ENCODE peak calls at places on chromosomes 1 and 21, in five cellular contexts. Q is mammary epithelial cell, R is A673, E is endodermal cell, C is heart left ventricle. X is an unnamed sample.

GRCh38 chr21:38494688-38495087 is 3.6 kb downstream of the ERG start:
- DNase-seq in Q (no peak), R (no peak), E (no peak), C (no peak), X (peak; percentile 80)

GRCh38 chr1:205523891-205524793 is 19.7 kb downstream of the CDK18 start:
- DNase-seq in Q (peak; percentile 52), R (peak; percentile 84), E (peak; percentile 95), C (peak; percentile 76), X (peak; percentile 82)

GRCh38 chr1:20216574-20216973 is 30.3 kb upstream of the PLA2G2C start:
- DNase-seq in Q (peak; percentile 44), R (peak; percentile 30), E (peak; percentile 66), C (no peak), X (no peak)

GRCh38 chr1:55955237-55955636 is 624.1 kb downstream of the PLPP3 start:
- DNase-seq in Q (peak; percentile 47), R (no peak), E (no peak), C (no peak), X (no peak)

GRCh38 chr1:226002667-226003501 is 3.7 kb upstream of the SDE2 start:
- DNase-seq in Q (peak; percentile 39), R (peak; percentile 89), E (peak; percentile 97), C (peak; percentile 73), X (no peak)

GRCh38 chr1:54887665-54888071 is 673 bp upstream of the DHCR24 start:
- DNase-seq in Q (peak; percentile 28), R (peak; percentile 13), E (no peak), C (no peak), X (no peak)

GRCh38 chr1:38625939-38626338 is 233.6 kb downstream of the RRAGC start:
- DNase-seq in Q (no peak), R (no peak), E (no peak), C (no peak), X (no peak)

GRCh38 chr1:20551945-20552727 is at the start of gene FAM43B:
- DNase-seq in Q (no peak), R (peak; percentile 55), E (peak; percentile 89), C (peak; percentile 84), X (peak; percentile 82)

GRCh38 chr1:45304311-45305081 is 22.2 kb upstream of the HPDL start:
- DNase-seq in Q (no peak), R (no peak), E (no peak), C (no peak), X (peak; percentile 77)

GRCh38 chr1:247077768-247078314 is 770 bp downstream of the ZNF670 start:
- DNase-seq in Q (no peak), R (peak; percentile 38), E (no peak), C (no peak), X (no peak)

GRCh38 chr1:6384962-6385672 is 8.4 kb downstream of the ACOT7 start:
- DNase-seq in Q (peak; percentile 37), R (no peak), E (no peak), C (no peak), X (peak; percentile 78)

GRCh38 chr21:25341981-25342380 is 265.3 kb downstream of the MRPL39 start:
- DNase-seq in Q (no peak), R (no peak), E (no peak), C (no peak), X (no peak)
- H3K4me3 ChIP-seq in Q (no peak overlapping the region), R (no peak overlapping the region), E (no peak overlapping the region), C (no peak overlapping the region), X (no peak overlapping the region)

GRCh38 chr1:94720091-94720793 is 99.9 kb upstream of the SLC44A3 start:
- DNase-seq in Q (no peak), R (no peak), E (no peak), C (no peak), X (peak; percentile 63)
- H3K4me1 ChIP-seq in Q (peaks cover 4% of the 10 kb centered on the region), R (no peaks in the 10 kb centered on the region), E (no peaks in the 10 kb centered on the region), C (no peaks in the 10 kb centered on the region), X (no peaks in the 10 kb centered on the region)

DNA sequence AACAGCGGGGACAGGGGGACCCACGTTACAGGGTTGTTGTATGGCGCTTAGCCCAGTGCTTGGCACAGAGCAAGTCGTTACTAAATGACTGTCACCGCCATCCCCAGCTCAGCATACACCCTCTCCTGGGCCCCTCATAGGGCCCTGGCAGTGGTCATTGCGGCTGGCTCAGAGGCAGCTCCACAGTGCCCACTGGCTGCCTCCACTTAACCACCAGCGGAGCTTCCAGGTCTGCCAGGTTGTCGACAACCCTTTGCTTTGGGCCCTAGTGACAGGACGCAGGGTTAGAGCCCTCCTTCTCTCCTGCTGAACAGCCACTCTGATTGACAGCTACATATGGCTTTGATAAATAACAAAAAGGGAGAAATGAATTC is 4.7 kb downstream of the EFHD2 start:
- DNase-seq in Q (no peak), R (no peak), E (no peak), C (no peak), X (no peak)
- H3K9me3 ChIP-seq in Q (no peaks in the 10 kb centered on the region), R (no peaks in the 10 kb centered on the region), E (no peaks in the 10 kb centered on the region), C (no peaks in the 10 kb centered on the region), X (no peaks in the 10 kb centered on the region)

GRCh38 chr1:26831059-26831458 is 4.6 kb downstream of the ZDHHC18 start:
- DNase-seq in Q (no peak), R (no peak), E (no peak), C (no peak), X (no peak)

GRCh38 chr1:26828352-26829093 is 2.0 kb downstream of the ZDHHC18 start:
- DNase-seq in Q (no peak), R (no peak), E (no peak), C (no peak), X (peak; percentile 74)

GRCh38 chr1:26827663-26828062 is 1.2 kb downstream of the ZDHHC18 start:
- DNase-seq in Q (no peak), R (no peak), E (peak; percentile 71), C (no peak), X (no peak)

GRCh38 chr1:26827205-26827604 is 717 bp downstream of the ZDHHC18 start:
- DNase-seq in Q (no peak), R (no peak), E (no peak), C (no peak), X (no peak)

GRCh38 chr1:26829214-26829911 is 2.9 kb downstream of the ZDHHC18 start:
- DNase-seq in Q (no peak), R (no peak), E (no peak), C (no peak), X (no peak)
- H3K4me3 ChIP-seq in Q (no peak overlapping the region), R (no peak overlapping the region), E (no peak overlapping the region), C (no peak overlapping the region), X (no peak overlapping the region)

DNA sequence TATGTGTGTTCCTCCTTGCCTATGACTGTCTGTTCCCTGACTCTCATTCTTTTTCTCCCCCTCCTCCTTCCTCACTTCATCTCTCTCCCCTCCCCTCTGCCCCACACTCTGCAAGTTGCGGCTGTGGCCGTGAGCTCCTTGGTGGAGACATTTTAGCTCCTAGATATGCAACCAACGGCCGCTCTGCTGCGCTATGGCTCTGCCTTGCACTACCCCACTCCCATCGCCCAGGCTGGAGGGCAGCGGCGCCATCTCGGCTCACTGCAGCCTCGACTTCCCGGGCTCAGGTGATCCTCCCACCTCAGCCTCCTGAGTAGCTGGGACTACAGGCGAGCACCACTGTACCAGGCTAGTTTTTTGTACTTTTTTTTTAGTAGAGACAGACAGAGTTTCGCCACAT is 5.5 kb downstream of the REG4 start:
- DNase-seq in Q (no peak), R (no peak), E (no peak), C (no peak), X (no peak)
- H3K4me1 ChIP-seq in Q (peaks cover 4% of the 10 kb centered on the region), R (no peaks in the 10 kb centered on the region), E (no peaks in the 10 kb centered on the region), C (no peaks in the 10 kb centered on the region), X (no peaks in the 10 kb centered on the region)

GRCh38 chr21:21682172-21682571 is 684.0 kb downstream of the NCAM2 start:
- DNase-seq in Q (no peak), R (peak; percentile 35), E (no peak), C (no peak), X (no peak)
- H3K9me3 ChIP-seq in Q (peaks cover 30% of the 10 kb centered on the region), R (peaks cover 20% of the 10 kb centered on the region), E (no peaks in the 10 kb centered on the region), C (peaks cover 21% of the 10 kb centered on the region), X (no peaks in the 10 kb centered on the region)

GRCh38 chr1:216945506-216946080 is 222.4 kb upstream of the ESRRG start:
- DNase-seq in Q (no peak), R (no peak), E (no peak), C (no peak), X (no peak)

DNA sequence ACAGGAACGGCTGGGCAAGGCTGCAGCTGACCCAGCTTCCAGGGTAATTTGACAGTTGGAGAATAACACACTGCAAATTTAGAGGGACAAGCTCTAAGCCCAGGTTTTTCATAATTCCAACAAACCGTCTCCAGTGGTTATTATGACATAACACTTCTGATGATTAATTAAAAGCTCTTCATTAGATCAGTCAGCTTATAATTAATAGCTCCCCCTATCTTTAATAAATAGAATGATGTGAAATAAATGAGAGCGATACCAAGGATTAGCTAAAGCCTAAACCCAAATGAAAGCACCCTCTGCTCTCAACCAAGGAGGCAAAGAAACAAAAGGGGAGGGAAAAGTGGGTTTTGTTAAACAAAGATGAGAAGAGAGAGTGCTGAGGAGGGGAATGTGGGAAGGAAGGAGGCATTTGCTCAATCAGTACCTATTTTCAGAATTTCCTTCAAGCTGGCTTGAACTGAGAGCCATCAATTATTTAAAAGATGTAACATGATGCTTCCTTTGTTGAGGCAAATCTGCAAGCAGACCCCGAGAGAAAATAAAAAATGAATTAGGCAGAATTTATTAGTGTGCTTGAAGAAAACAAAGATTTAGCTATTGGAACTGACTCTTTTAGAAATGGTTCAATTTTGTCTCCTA is 221.8 kb upstream of the ESRRG start:
- DNase-seq in Q (no peak), R (no peak), E (no peak), C (no peak), X (no peak)
- H3K4me3 ChIP-seq in Q (no peak overlapping the region), R (no peak overlapping the region), E (no peak overlapping the region), C (no peak overlapping the region), X (no peak overlapping the region)